ENCODE peak calls at places on chromosomes 16 and 17, in five cellular contexts. R is activated T-cell treated with anti-CD3 and anti-CD28 coated beads, Interleukin-2, amount 50 U/mL, for 72 hours; V is tibial artery; U is brain microvascular endothelial cell; Z is GM12865. H is an unnamed sample.

GRCh38 chr17:61415374-61416210 is 15.9 kb downstream of the TBX2 start:
- DNase-seq in R (no peak), V (no peak), U (no peak), Z (no peak), H (no peak)

GRCh38 chr17:38881600-38882191 is 11.8 kb downstream of the LASP1 start:
- DNase-seq in R (peak; percentile 58), V (peak; percentile 74), U (peak; percentile 47), Z (peak; percentile 23), H (no peak)

GRCh38 chr17:27552467-27552779 is 78.6 kb upstream of the LGALS9 start:
- DNase-seq in R (no peak), V (no peak), U (no peak), Z (no peak), H (no peak)

GRCh38 chr16:3861808-3862451 is 18.6 kb downstream of the CREBBP start:
- DNase-seq in R (no peak), V (no peak), U (no peak), Z (no peak), H (no peak)

GRCh38 chr16:5001571-5001970 is 32.2 kb downstream of the NAGPA start:
- DNase-seq in R (no peak), V (no peak), U (no peak), Z (no peak), H (no peak)

GRCh38 chr16:733382-734207 is 6.7 kb downstream of the HAGHL start:
- DNase-seq in R (peak; percentile 58), V (no peak), U (no peak), Z (peak; percentile 18), H (no peak)

GRCh38 chr16:88991813-88992350 is 14.9 kb upstream of the CBFA2T3 start:
- DNase-seq in R (no peak), V (no peak), U (no peak), Z (no peak), H (no peak)

GRCh38 chr16:86300746-86301480 is 209.4 kb upstream of the FOXF1 start:
- DNase-seq in R (no peak), V (no peak), U (no peak), Z (no peak), H (no peak)

GRCh38 chr16:79533292-79533691 is 67.2 kb downstream of the MAF start:
- DNase-seq in R (no peak), V (no peak), U (no peak), Z (no peak), H (no peak)

GRCh38 chr16:58128721-58129096 is 472 bp downstream of the CFAP20 start:
- DNase-seq in R (no peak), V (no peak), U (no peak), Z (peak; percentile 50), H (no peak)

GRCh38 chr17:15298176-15298575 is 33.0 kb upstream of the PMP22 start:
- DNase-seq in R (no peak), V (no peak), U (peak; percentile 61), Z (no peak), H (no peak)

GRCh38 chr17:41812176-41813038 is at the start of gene FKBP10:
- DNase-seq in R (peak; percentile 54), V (peak; percentile 73), U (peak; percentile 87), Z (peak; percentile 28), H (no peak)

GRCh38 chr16:58421529-58421928 is 29.3 kb downstream of the GINS3 start:
- DNase-seq in R (no peak), V (no peak), U (no peak), Z (no peak), H (no peak)

GRCh38 chr16:72493681-72494415 is 321.9 kb upstream of the PMFBP1 start:
- DNase-seq in R (no peak), V (no peak), U (no peak), Z (no peak), H (no peak)

GRCh38 chr17:17391575-17392370 is 85.0 kb upstream of the MED9 start:
- DNase-seq in R (peak; percentile 61), V (no peak), U (no peak), Z (peak; percentile 83), H (no peak)

GRCh38 chr17:6508026-6508425 is 48.3 kb downstream of the PITPNM3 start:
- DNase-seq in R (no peak), V (no peak), U (no peak), Z (no peak), H (no peak)

GRCh38 chr16:81632392-81633146 is 146.5 kb upstream of the PLCG2 start:
- DNase-seq in R (peak; percentile 89), V (no peak), U (peak; percentile 89), Z (no peak), H (no peak)

GRCh38 chr17:22409160-22409751 is 716.9 kb downstream of the KCNJ18 start:
- DNase-seq in R (no peak), V (no peak), U (no peak), Z (no peak), H (no peak)

GRCh38 chr17:74892974-74893911 is at the start of gene FADS6:
- DNase-seq in R (peak; percentile 24), V (no peak), U (no peak), Z (no peak), H (no peak)